ENCODE peak calls at places on chromosomes 2 and 18, in nine cellular contexts. One of them, this sample, is unnamed.

GRCh38 chr2:240506406-240507059 is 51.3 kb downstream of the ANKMY1 start:
- DNase-seq in lower lobe of right lung: peak; percentile 31
- DNase-seq in K562: no peak
- DNase-seq in lung: peak; percentile 22
- DNase-seq in left ventricle myocardium inferior: no peak
- DNase-seq in GM23248: no peak
- DNase-seq in transverse colon: no peak
- DNase-seq in GM23338: no peak
- DNase-seq in right cardiac atrium: no peak
- DNase-seq in this sample: no peak

GRCh38 chr2:157592374-157592773 is 36.3 kb downstream of the ACVR1C start:
- DNase-seq in left ventricle myocardium inferior: no peak
- DNase-seq in transverse colon: no peak
- DNase-seq in right cardiac atrium: no peak
- DNase-seq in lower lobe of right lung: no peak
- DNase-seq in GM23248: no peak
- DNase-seq in GM23338: no peak
- DNase-seq in lung: no peak
- DNase-seq in K562: no peak
- DNase-seq in this sample: no peak

GRCh38 chr2:45169339-45170190 is 160.3 kb upstream of the SIX2 start:
- DNase-seq in left ventricle myocardium inferior: no peak
- DNase-seq in transverse colon: no peak
- DNase-seq in GM23338: peak; percentile 70
- DNase-seq in right cardiac atrium: peak; percentile 57
- DNase-seq in lung: no peak
- DNase-seq in lower lobe of right lung: no peak
- DNase-seq in GM23248: peak; percentile 58
- DNase-seq in K562: no peak
- DNase-seq in this sample: no peak

GRCh38 chr2:73925853-73926492 is 707 bp upstream of the DGUOK start:
- DNase-seq in GM23248: no peak
- DNase-seq in GM23338: peak; percentile 26
- DNase-seq in left ventricle myocardium inferior: no peak
- DNase-seq in right cardiac atrium: no peak
- DNase-seq in lower lobe of right lung: no peak
- DNase-seq in transverse colon: peak; percentile 81
- DNase-seq in K562: no peak
- DNase-seq in lung: no peak
- DNase-seq in this sample: peak; percentile 72

GRCh38 chr18:8661754-8662573 is 43.4 kb upstream of the MTCL1 start:
- DNase-seq in transverse colon: peak; percentile 31
- DNase-seq in lung: no peak
- DNase-seq in right cardiac atrium: no peak
- DNase-seq in K562: no peak
- DNase-seq in GM23338: peak; percentile 94
- DNase-seq in left ventricle myocardium inferior: no peak
- DNase-seq in GM23248: peak; percentile 47
- DNase-seq in lower lobe of right lung: no peak
- DNase-seq in this sample: no peak

GRCh38 chr2:151020411-151020810 is 241.3 kb downstream of the RBM43 start:
- DNase-seq in left ventricle myocardium inferior: no peak
- DNase-seq in transverse colon: no peak
- DNase-seq in lower lobe of right lung: no peak
- DNase-seq in right cardiac atrium: no peak
- DNase-seq in lung: no peak
- DNase-seq in GM23248: no peak
- DNase-seq in GM23338: no peak
- DNase-seq in K562: no peak
- DNase-seq in this sample: no peak

GRCh38 chr18:58223717-58224424 is 179.8 kb downstream of the NEDD4L start:
- DNase-seq in transverse colon: peak; percentile 66
- DNase-seq in lower lobe of right lung: peak; percentile 61
- DNase-seq in lung: peak; percentile 72
- DNase-seq in left ventricle myocardium inferior: no peak
- DNase-seq in GM23248: peak; percentile 97
- DNase-seq in K562: peak; percentile 26
- DNase-seq in right cardiac atrium: no peak
- DNase-seq in GM23338: no peak
- DNase-seq in this sample: peak; percentile 71

GRCh38 chr2:146094185-146094584 is 1574.3 kb upstream of the ZEB2 start:
- DNase-seq in right cardiac atrium: no peak
- DNase-seq in GM23338: no peak
- DNase-seq in lower lobe of right lung: no peak
- DNase-seq in lung: no peak
- DNase-seq in GM23248: no peak
- DNase-seq in transverse colon: no peak
- DNase-seq in left ventricle myocardium inferior: no peak
- DNase-seq in K562: no peak
- DNase-seq in this sample: no peak

GRCh38 chr2:95074663-95075439 is 46.8 kb downstream of the MRPS5 start:
- DNase-seq in lower lobe of right lung: no peak
- DNase-seq in GM23338: no peak
- DNase-seq in right cardiac atrium: no peak
- DNase-seq in transverse colon: no peak
- DNase-seq in GM23248: no peak
- DNase-seq in K562: no peak
- DNase-seq in left ventricle myocardium inferior: no peak
- DNase-seq in lung: no peak
- DNase-seq in this sample: peak; percentile 61

GRCh38 chr2:176552456-176553135 is 283.4 kb downstream of the MTX2 start:
- DNase-seq in right cardiac atrium: no peak
- DNase-seq in GM23338: no peak
- DNase-seq in transverse colon: no peak
- DNase-seq in left ventricle myocardium inferior: no peak
- DNase-seq in lung: no peak
- DNase-seq in GM23248: peak; percentile 94
- DNase-seq in lower lobe of right lung: no peak
- DNase-seq in K562: no peak
- DNase-seq in this sample: no peak

GRCh38 chr2:99698896-99699295 is 209.1 kb upstream of the REV1 start:
- DNase-seq in GM23338: no peak
- DNase-seq in lung: no peak
- DNase-seq in transverse colon: no peak
- DNase-seq in K562: no peak
- DNase-seq in lower lobe of right lung: no peak
- DNase-seq in right cardiac atrium: no peak
- DNase-seq in left ventricle myocardium inferior: no peak
- DNase-seq in GM23248: peak; percentile 68
- DNase-seq in this sample: no peak

GRCh38 chr2:34353498-34354113 is 754.5 kb upstream of the FAM98A start:
- DNase-seq in lung: no peak
- DNase-seq in transverse colon: no peak
- DNase-seq in GM23338: no peak
- DNase-seq in lower lobe of right lung: no peak
- DNase-seq in right cardiac atrium: no peak
- DNase-seq in left ventricle myocardium inferior: no peak
- DNase-seq in K562: no peak
- DNase-seq in GM23248: no peak
- DNase-seq in this sample: no peak

GRCh38 chr2:232901711-232902578 is 31.9 kb downstream of the SNORC start:
- DNase-seq in lower lobe of right lung: no peak
- DNase-seq in lung: no peak
- DNase-seq in right cardiac atrium: no peak
- DNase-seq in transverse colon: no peak
- DNase-seq in GM23248: peak; percentile 96
- DNase-seq in left ventricle myocardium inferior: no peak
- DNase-seq in GM23338: no peak
- DNase-seq in K562: no peak
- DNase-seq in this sample: no peak

GRCh38 chr2:235468978-235469694 is 24.7 kb upstream of the AGAP1 start:
- DNase-seq in transverse colon: peak; percentile 14
- DNase-seq in right cardiac atrium: no peak
- DNase-seq in K562: no peak
- DNase-seq in GM23248: peak; percentile 97
- DNase-seq in left ventricle myocardium inferior: no peak
- DNase-seq in GM23338: peak; percentile 22
- DNase-seq in lung: peak; percentile 49
- DNase-seq in lower lobe of right lung: no peak
- DNase-seq in this sample: no peak

GRCh38 chr2:238956676-238957075 is 108.8 kb downstream of the TWIST2 start:
- DNase-seq in left ventricle myocardium inferior: no peak
- DNase-seq in lung: no peak
- DNase-seq in lower lobe of right lung: no peak
- DNase-seq in transverse colon: no peak
- DNase-seq in right cardiac atrium: no peak
- DNase-seq in GM23248: no peak
- DNase-seq in GM23338: no peak
- DNase-seq in K562: no peak
- DNase-seq in this sample: no peak

GRCh38 chr2:47002480-47003381 is 87.1 kb upstream of the MCFD2 start:
- DNase-seq in GM23338: peak; percentile 47
- DNase-seq in right cardiac atrium: peak; percentile 89
- DNase-seq in K562: no peak
- DNase-seq in left ventricle myocardium inferior: peak; percentile 60
- DNase-seq in transverse colon: no peak
- DNase-seq in lung: no peak
- DNase-seq in lower lobe of right lung: no peak
- DNase-seq in GM23248: peak; percentile 47
- DNase-seq in this sample: no peak
- H3K4me1 ChIP-seq in GM23338: no peaks in the 10 kb centered on the region
- H3K4me1 ChIP-seq in right cardiac atrium: peaks cover 17% of the 10 kb centered on the region
- H3K4me1 ChIP-seq in K562: peaks cover 18% of the 10 kb centered on the region
- H3K4me1 ChIP-seq in left ventricle myocardium inferior: peaks cover 65% of the 10 kb centered on the region
- H3K4me1 ChIP-seq in transverse colon: peaks cover 31% of the 10 kb centered on the region
- H3K4me1 ChIP-seq in lung: no peaks in the 10 kb centered on the region
- H3K4me1 ChIP-seq in lower lobe of right lung: peaks cover 24% of the 10 kb centered on the region
- H3K4me1 ChIP-seq in GM23248: peaks cover 18% of the 10 kb centered on the region
- H3K4me1 ChIP-seq in this sample: peaks cover 15% of the 10 kb centered on the region

GRCh38 chr2:144517825-144518699 is 1.9 kb downstream of the ZEB2 start:
- DNase-seq in K562: no peak
- DNase-seq in lower lobe of right lung: no peak
- DNase-seq in lung: no peak
- DNase-seq in right cardiac atrium: peak; percentile 54
- DNase-seq in GM23338: peak; percentile 53
- DNase-seq in left ventricle myocardium inferior: no peak
- DNase-seq in transverse colon: no peak
- DNase-seq in GM23248: peak; percentile 64
- DNase-seq in this sample: no peak
- H3K4me1 ChIP-seq in K562: peaks cover 31% of the 10 kb centered on the region
- H3K4me1 ChIP-seq in lower lobe of right lung: peaks cover 17% of the 10 kb centered on the region
- H3K4me1 ChIP-seq in lung: no peaks in the 10 kb centered on the region
- H3K4me1 ChIP-seq in right cardiac atrium: no peaks in the 10 kb centered on the region
- H3K4me1 ChIP-seq in GM23338: peaks cover 72% of the 10 kb centered on the region
- H3K4me1 ChIP-seq in left ventricle myocardium inferior: peaks cover 60% of the 10 kb centered on the region
- H3K4me1 ChIP-seq in transverse colon: peaks cover 10% of the 10 kb centered on the region
- H3K4me1 ChIP-seq in GM23248: peaks cover 43% of the 10 kb centered on the region
- H3K4me1 ChIP-seq in this sample: peaks cover 8% of the 10 kb centered on the region

DNA sequence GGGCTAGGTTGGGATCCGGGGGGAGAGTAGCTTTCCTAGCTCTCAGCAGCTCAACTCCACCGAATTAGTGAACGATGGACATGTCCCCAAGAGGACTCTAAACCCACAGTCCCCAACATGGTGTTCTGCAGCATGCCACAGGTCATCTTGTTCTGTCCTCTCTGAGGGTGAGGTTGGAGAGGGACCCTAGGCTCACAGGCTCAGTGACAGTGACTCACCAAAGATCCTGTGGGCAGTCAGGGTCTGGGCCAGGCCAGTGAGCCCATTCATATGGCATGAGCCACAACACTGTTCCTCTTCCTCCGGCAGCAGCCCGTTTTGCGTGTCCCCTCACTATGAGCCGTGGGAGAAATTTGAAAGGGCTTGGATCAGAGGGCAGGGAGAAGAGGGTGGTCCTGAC is 2.8 kb upstream of the SLC20A1 start:
- DNase-seq in left ventricle myocardium inferior: no peak
- DNase-seq in K562: no peak
- DNase-seq in transverse colon: no peak
- DNase-seq in GM23248: peak; percentile 54
- DNase-seq in GM23338: no peak
- DNase-seq in right cardiac atrium: no peak
- DNase-seq in lower lobe of right lung: no peak
- DNase-seq in lung: no peak
- DNase-seq in this sample: no peak
- H3K4me1 ChIP-seq in left ventricle myocardium inferior: peaks cover 47% of the 10 kb centered on the region
- H3K4me1 ChIP-seq in K562: peaks cover 57% of the 10 kb centered on the region
- H3K4me1 ChIP-seq in transverse colon: peaks cover 64% of the 10 kb centered on the region
- H3K4me1 ChIP-seq in GM23248: peaks cover 61% of the 10 kb centered on the region
- H3K4me1 ChIP-seq in GM23338: peaks cover 24% of the 10 kb centered on the region
- H3K4me1 ChIP-seq in right cardiac atrium: peaks cover 10% of the 10 kb centered on the region
- H3K4me1 ChIP-seq in lower lobe of right lung: peaks cover 24% of the 10 kb centered on the region
- H3K4me1 ChIP-seq in lung: peaks cover 7% of the 10 kb centered on the region
- H3K4me1 ChIP-seq in this sample: peaks cover 8% of the 10 kb centered on the region

GRCh38 chr2:196739031-196739430 is 60.5 kb downstream of the GTF3C3 start:
- DNase-seq in right cardiac atrium: no peak
- DNase-seq in lower lobe of right lung: no peak
- DNase-seq in GM23248: no peak
- DNase-seq in left ventricle myocardium inferior: no peak
- DNase-seq in transverse colon: no peak
- DNase-seq in GM23338: no peak
- DNase-seq in K562: no peak
- DNase-seq in lung: no peak
- DNase-seq in this sample: no peak
- H3K4me1 ChIP-seq in right cardiac atrium: no peaks in the 10 kb centered on the region
- H3K4me1 ChIP-seq in lower lobe of right lung: no peaks in the 10 kb centered on the region
- H3K4me1 ChIP-seq in GM23248: no peaks in the 10 kb centered on the region
- H3K4me1 ChIP-seq in left ventricle myocardium inferior: no peaks in the 10 kb centered on the region
- H3K4me1 ChIP-seq in transverse colon: no peaks in the 10 kb centered on the region
- H3K4me1 ChIP-seq in GM23338: peaks cover 4% of the 10 kb centered on the region
- H3K4me1 ChIP-seq in K562: no peaks in the 10 kb centered on the region
- H3K4me1 ChIP-seq in lung: no peaks in the 10 kb centered on the region
- H3K4me1 ChIP-seq in this sample: no peaks in the 10 kb centered on the region

DNA sequence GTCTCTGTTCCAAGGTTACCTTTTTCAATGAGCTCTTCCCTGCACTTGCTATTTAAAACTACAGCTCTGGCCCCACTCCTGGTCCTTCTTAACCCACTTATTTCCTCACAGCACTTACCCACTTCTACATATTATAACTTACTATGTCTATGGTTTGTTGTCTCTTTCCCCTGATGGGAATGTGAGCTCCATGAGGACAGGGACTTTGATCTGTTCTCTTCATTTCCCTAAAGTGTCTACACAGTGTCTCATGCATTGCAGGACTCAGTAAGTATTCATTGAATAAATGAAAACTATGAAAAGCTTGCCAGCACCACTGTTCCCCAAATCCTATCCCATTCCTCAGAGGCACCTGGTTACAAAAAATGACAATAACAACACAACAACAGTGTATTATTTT is 18.3 kb upstream of the ACYP2 start:
- DNase-seq in right cardiac atrium: no peak
- DNase-seq in GM23248: no peak
- DNase-seq in transverse colon: no peak
- DNase-seq in lower lobe of right lung: no peak
- DNase-seq in GM23338: no peak
- DNase-seq in left ventricle myocardium inferior: no peak
- DNase-seq in K562: no peak
- DNase-seq in lung: no peak
- DNase-seq in this sample: no peak
- H3K4me1 ChIP-seq in right cardiac atrium: no peaks in the 10 kb centered on the region
- H3K4me1 ChIP-seq in GM23248: no peaks in the 10 kb centered on the region
- H3K4me1 ChIP-seq in transverse colon: no peaks in the 10 kb centered on the region
- H3K4me1 ChIP-seq in lower lobe of right lung: peaks cover 5% of the 10 kb centered on the region
- H3K4me1 ChIP-seq in GM23338: no peaks in the 10 kb centered on the region
- H3K4me1 ChIP-seq in left ventricle myocardium inferior: peaks cover 16% of the 10 kb centered on the region
- H3K4me1 ChIP-seq in K562: no peaks in the 10 kb centered on the region
- H3K4me1 ChIP-seq in lung: peaks cover 4% of the 10 kb centered on the region
- H3K4me1 ChIP-seq in this sample: no peaks in the 10 kb centered on the region